ENCODE peak calls at places on chromosomes 1 and 21, in five cellular contexts. S, I, M, Y and E are unnamed samples. For H3K4me1, the result is how much of the 10 kb centered on the place peaks cover.

GRCh38 chr1:24319962-24320361 is 805 bp downstream of the GRHL3 start:
- DNase-seq in S (no peak), I (no peak), M (no peak), Y (no peak), E (no peak)

GRCh38 chr1:171426645-171427044 is 58.7 kb upstream of the PRRC2C start:
- DNase-seq in S (no peak), I (no peak), M (no peak), Y (no peak), E (no peak)

GRCh38 chr1:153942766-153943549 is 3.6 kb downstream of the DENND4B start:
- DNase-seq in S (no peak), I (no peak), M (no peak), Y (no peak), E (no peak)

GRCh38 chr1:199495432-199495831 is 532.1 kb upstream of the NR5A2 start:
- DNase-seq in S (no peak), I (no peak), M (no peak), Y (no peak), E (no peak)

GRCh38 chr1:151635479-151636072 is 23.7 kb downstream of the SNX27 start:
- DNase-seq in S (no peak), I (no peak), M (no peak), Y (no peak), E (no peak)

GRCh38 chr1:59057801-59058200 is 239.1 kb upstream of the FGGY start:
- DNase-seq in S (no peak), I (no peak), M (no peak), Y (no peak), E (no peak)

GRCh38 chr21:34986561-34987533 is 62.3 kb downstream of the RUNX1 start:
- DNase-seq in S (peak), I (peak), M (no peak), Y (peak), E (peak)

GRCh38 chr1:245842106-245842505 is 665.0 kb downstream of the SMYD3 start:
- DNase-seq in S (no peak), I (no peak), M (no peak), Y (no peak), E (no peak)

GRCh38 chr1:192327997-192328396 is 11.2 kb downstream of the RGS21 start:
- DNase-seq in S (no peak), I (no peak), M (no peak), Y (no peak), E (no peak)

GRCh38 chr1:241083285-241083684 is 273.7 kb downstream of the RGS7 start:
- DNase-seq in S (no peak), I (no peak), M (no peak), Y (no peak), E (no peak)

GRCh38 chr1:77514871-77515776 is 167.3 kb downstream of the ZZZ3 start:
- DNase-seq in S (peak), I (no peak), M (no peak), Y (no peak), E (no peak)

GRCh38 chr1:39214021-39214713 is 9.7 kb downstream of the MACF1 start:
- DNase-seq in S (peak), I (no peak), M (no peak), Y (peak), E (no peak)

GRCh38 chr1:203028067-203028783 is 1.9 kb downstream of the PPFIA4 start:
- DNase-seq in S (no peak), I (no peak), M (no peak), Y (no peak), E (no peak)

GRCh38 chr1:15168479-15168878 is 14.9 kb downstream of the TMEM51 start:
- DNase-seq in S (no peak), I (peak), M (peak), Y (peak), E (no peak)

GRCh38 chr1:3471356-3472087 is 17.1 kb downstream of the ARHGEF16 start:
- DNase-seq in S (peak), I (no peak), M (no peak), Y (no peak), E (no peak)

GRCh38 chr21:32055305-32055704 is 182.5 kb downstream of the HUNK start:
- DNase-seq in S (no peak), I (no peak), M (no peak), Y (no peak), E (no peak)

GRCh38 chr1:111937147-111937725 is 52.2 kb downstream of the KCND3 start:
- DNase-seq in S (no peak), I (no peak), M (no peak), Y (no peak), E (no peak)

GRCh38 chr1:196433000-196433399 is 175.2 kb downstream of the KCNT2 start:
- DNase-seq in S (no peak), I (no peak), M (no peak), Y (no peak), E (no peak)

GRCh38 chr1:86852737-86853408 is 61.1 kb downstream of the SELENOF start:
- DNase-seq in S (no peak), I (no peak), M (no peak), Y (no peak), E (no peak)

GRCh38 chr1:228212966-228213844 is 5.4 kb downstream of the OBSCN start:
- DNase-seq in S (peak), I (peak), M (no peak), Y (peak), E (peak)

GRCh38 chr21:29077651-29078090 is 4.2 kb upstream of the CCT8 start:
- DNase-seq in S (no peak), I (peak), M (no peak), Y (no peak), E (no peak)

GRCh38 chr1:39262802-39263201 is 58.3 kb downstream of the MACF1 start:
- DNase-seq in S (no peak), I (no peak), M (no peak), Y (no peak), E (no peak)

GRCh38 chr1:111813440-111814304 is 58.0 kb downstream of the DDX20 start:
- DNase-seq in S (peak), I (no peak), M (no peak), Y (no peak), E (no peak)

GRCh38 chr1:203282720-203283542 is 22.4 kb upstream of the BTG2 start:
- DNase-seq in S (no peak), I (no peak), M (no peak), Y (no peak), E (no peak)

GRCh38 chr1:46526013-46526688 is 25.3 kb downstream of the KNCN start:
- DNase-seq in S (peak), I (no peak), M (no peak), Y (no peak), E (no peak)

GRCh38 chr1:11198851-11199628 is 9.9 kb downstream of the ANGPTL7 start:
- DNase-seq in S (no peak), I (no peak), M (no peak), Y (no peak), E (no peak)

GRCh38 chr1:4402032-4402431 is 252.4 kb upstream of the AJAP1 start:
- DNase-seq in S (no peak), I (no peak), M (no peak), Y (no peak), E (no peak)

GRCh38 chr1:192133350-192133950 is 24.8 kb upstream of the RGS18 start:
- DNase-seq in S (no peak), I (no peak), M (no peak), Y (peak), E (no peak)

GRCh38 chr1:237220243-237220642 is 178.3 kb downstream of the RYR2 start:
- DNase-seq in S (no peak), I (no peak), M (no peak), Y (no peak), E (no peak)

GRCh38 chr1:89757532-89757931 is 63.3 kb upstream of the LRRC8D start:
- DNase-seq in S (no peak), I (no peak), M (no peak), Y (no peak), E (peak)

GRCh38 chr1:243712242-243712641 is 137.8 kb downstream of the AKT3 start:
- DNase-seq in S (no peak), I (no peak), M (no peak), Y (no peak), E (no peak)

GRCh38 chr1:243715285-243715684 is 134.8 kb downstream of the AKT3 start:
- DNase-seq in S (no peak), I (no peak), M (no peak), Y (no peak), E (no peak)

GRCh38 chr1:243710467-243710866 is 139.6 kb downstream of the AKT3 start:
- DNase-seq in S (no peak), I (no peak), M (no peak), Y (no peak), E (no peak)

GRCh38 chr1:243713470-243714186 is 136.4 kb downstream of the AKT3 start:
- DNase-seq in S (peak), I (no peak), M (no peak), Y (no peak), E (no peak)

DNA sequence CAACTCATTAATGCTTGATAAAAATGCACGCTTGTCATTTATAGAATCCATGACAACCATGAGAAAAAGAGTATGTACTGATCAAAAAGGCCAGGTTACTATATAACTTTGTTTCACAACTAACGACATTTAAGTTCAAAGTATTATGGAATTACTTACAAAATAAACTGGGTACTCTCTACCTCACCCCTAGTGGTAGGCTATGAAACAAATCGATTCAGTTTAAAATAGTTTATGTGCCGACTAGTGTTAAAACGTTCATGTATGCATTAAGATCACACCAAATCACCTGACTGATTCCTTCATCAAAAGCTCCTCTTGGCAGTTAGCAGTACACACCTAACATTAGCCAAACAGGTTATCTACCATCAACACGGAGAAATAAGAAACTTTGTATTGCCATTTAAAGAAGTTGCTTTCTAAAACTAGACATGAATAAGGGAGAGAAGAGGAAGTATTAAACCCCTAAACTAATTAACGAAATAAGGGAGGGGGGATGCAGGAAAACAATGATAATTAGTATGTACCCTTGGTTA is 137.1 kb downstream of the AKT3 start:
- DNase-seq in S (no peak), I (no peak), M (no peak), Y (no peak), E (no peak)
- TF ChIP-seq CTCF in S (peak), I (peak), M (peak), Y (peak), E (peak)

GRCh38 chr1:94804442-94804837 is 15.7 kb upstream of the SLC44A3 start:
- DNase-seq in S (no peak), I (no peak), M (no peak), Y (no peak), E (no peak)

GRCh38 chr1:94806451-94806861 is 13.7 kb upstream of the SLC44A3 start:
- DNase-seq in S (no peak), I (no peak), M (no peak), Y (no peak), E (no peak)

GRCh38 chr1:94807742-94808491 is 12.2 kb upstream of the SLC44A3 start:
- DNase-seq in S (no peak), I (no peak), M (no peak), Y (no peak), E (no peak)

GRCh38 chr1:94803517-94804441 is 16.4 kb upstream of the SLC44A3 start:
- DNase-seq in S (no peak), I (no peak), M (no peak), Y (peak), E (no peak)

DNA sequence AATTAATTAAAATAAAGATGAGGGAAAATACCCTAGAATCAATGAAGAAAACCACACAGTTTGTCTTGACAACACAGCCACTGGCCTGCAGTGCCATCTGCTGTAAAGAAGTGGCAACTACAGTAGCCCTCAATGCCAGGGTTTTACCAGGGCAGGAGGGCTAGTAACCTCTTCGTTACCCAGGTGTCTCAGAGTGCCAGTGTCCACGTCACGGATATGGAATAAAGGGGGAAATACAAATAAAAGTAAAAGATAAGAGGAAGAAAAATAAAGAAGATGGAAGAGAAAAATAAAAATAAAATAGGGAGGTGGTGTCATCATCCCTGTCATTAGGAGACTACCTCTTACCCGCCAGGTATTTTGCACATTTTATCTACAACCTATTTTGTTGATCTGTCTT is 14.2 kb upstream of the SLC44A3 start:
- DNase-seq in S (peak), I (no peak), M (peak), Y (peak), E (peak)
- H3K4me1 ChIP-seq in S (under half), I (under half), M (under half), Y (under half), E (under half)

GRCh38 chr1:109880961-109881894 is 29.4 kb upstream of the CSF1 start:
- DNase-seq in S (no peak), I (no peak), M (no peak), Y (no peak), E (no peak)
- H3K27ac ChIP-seq in S (no peak), I (no peak), M (peak), Y (no peak), E (no peak)

DNA sequence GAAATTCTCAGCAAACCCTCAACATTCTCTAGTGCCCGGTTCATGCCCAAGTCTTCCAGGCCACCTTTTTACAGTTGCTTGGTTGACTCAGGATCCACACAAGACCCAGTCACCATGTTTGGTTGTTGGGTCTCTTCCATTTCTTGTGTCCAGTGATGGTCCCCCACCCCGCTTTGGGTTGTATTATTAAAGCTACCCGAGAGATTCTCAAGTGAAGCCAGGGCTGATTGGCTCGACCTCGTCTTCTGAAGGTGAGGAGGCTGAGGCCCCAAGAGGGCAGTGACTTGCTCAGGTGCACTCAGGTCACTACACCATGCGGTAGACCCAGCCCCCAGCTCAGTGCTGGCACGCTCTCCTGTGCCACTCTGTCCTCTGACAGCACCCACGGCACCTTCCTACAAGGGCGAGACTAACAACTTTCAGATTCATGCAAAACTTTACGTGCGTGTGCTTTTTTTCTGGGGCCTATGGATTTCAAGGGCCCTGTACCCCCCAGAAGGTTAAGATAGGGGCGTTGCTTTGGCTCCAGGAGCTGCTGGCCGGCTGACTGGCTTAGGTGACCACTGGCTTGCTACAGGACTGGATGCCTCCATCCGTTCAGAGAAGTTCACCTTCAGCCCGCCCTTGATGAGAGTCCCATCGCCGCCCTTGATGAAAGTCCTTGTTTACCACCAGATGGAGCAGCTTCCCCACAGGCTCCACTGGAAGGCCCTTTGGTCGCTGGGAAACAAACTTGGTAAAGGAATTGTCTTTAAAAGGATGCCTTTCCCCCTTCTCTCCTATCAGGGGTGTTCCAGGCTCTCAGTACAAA is 50.4 kb downstream of the CAPN9 start:
- DNase-seq in S (peak), I (no peak), M (peak), Y (peak), E (no peak)
- TF ChIP-seq CTCF in S (peak), I (peak), M (peak), Y (peak), E (no peak)

DNA sequence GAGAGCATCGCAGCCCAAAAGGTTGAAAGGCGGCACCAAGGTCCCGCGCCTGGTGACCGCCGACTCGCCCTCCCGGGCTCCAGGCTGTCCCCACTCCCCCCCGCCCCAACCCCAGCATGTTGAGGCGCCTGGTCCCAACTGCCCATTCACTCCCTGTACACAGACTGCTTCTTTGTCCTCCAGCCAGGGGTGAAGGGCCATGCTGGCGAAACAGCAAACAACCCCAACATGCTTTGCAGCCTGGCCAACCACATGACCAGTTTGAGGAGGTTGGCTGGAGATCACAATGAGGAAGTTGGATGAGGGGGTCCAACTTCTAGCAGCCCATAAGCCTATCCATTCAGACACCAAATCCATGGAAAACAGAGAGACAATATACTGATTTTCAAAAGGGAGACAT is 13.5 kb downstream of the PDE9A start:
- DNase-seq in S (no peak), I (no peak), M (no peak), Y (no peak), E (no peak)
- H3K4me1 ChIP-seq in S (under half), I (under half), M (under half), Y (under half), E (under half)

DNA sequence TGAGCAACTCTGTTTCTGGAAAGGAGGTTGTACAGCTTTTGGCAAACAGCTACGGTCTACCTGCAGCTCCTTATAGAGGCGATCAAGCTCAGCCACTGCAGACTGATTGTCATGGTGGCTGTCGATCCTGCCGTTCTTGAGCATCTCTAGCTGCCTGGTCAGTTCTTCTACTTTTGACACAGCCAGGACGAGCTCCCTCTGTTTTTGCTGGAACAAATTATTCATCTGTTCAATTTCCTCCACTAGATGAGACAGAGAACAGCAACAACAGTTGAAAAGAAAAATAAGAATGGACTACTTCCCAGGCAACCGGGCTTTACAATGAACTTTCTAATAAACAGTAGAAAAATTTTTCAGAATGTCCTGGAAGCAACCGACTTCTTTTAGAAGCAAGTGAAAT is 42.5 kb downstream of the TP53BP2 start:
- DNase-seq in S (no peak), I (no peak), M (no peak), Y (no peak), E (no peak)
- H3K27ac ChIP-seq in S (no peak), I (no peak), M (no peak), Y (no peak), E (no peak)

GRCh38 chr1:1630965-1631792 is 794 bp upstream of the MMP23B start:
- DNase-seq in S (peak), I (no peak), M (no peak), Y (no peak), E (peak)

GRCh38 chr1:1631793-1632420 is at the start of gene MMP23B:
- DNase-seq in S (peak), I (no peak), M (no peak), Y (no peak), E (no peak)

GRCh38 chr1:1629430-1630190 is 2.4 kb upstream of the MMP23B start:
- DNase-seq in S (no peak), I (no peak), M (no peak), Y (no peak), E (peak)

GRCh38 chr1:1628656-1629429 is 3.1 kb upstream of the MMP23B start:
- DNase-seq in S (peak), I (no peak), M (no peak), Y (no peak), E (no peak)

GRCh38 chr1:1630191-1630964 is 1.6 kb upstream of the MMP23B start:
- DNase-seq in S (peak), I (peak), M (no peak), Y (no peak), E (peak)
- TF ChIP-seq CTCF in S (no peak), I (no peak), M (no peak), Y (no peak), E (no peak)

DNA sequence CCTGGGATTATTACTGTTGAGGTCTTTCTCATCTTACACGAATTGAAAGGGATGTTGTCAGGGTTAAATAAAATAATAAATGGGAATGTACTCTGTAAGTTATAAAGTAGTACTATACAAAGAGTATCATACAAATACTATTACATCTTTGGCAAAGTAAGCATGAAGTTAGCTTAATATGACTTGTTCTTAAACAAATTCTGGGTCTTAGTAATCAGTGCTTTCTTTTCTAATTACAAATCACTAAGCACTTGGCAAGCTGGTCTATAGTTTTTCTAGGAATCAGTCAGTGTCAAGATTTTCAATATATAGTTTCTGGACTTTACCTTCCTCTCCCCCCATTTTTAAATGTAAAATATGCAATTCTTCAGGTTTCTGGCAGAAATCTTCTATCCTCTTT is 6.9 kb downstream of the LYST start:
- DNase-seq in S (no peak), I (no peak), M (no peak), Y (no peak), E (no peak)
- H3K4me1 ChIP-seq in S (under half), I (under half), M (half or more), Y (under half), E (under half)